ENCODE peak calls at places on chromosome 17, in seven cellular contexts. One of them, this sample, is unnamed.

GRCh38 chr17:7081341-7082062 is 1.5 kb upstream of the CLEC10A start:
- DNase-seq in right atrium auricular region: no peak
- DNase-seq in colonic mucosa: no peak
- DNase-seq in fibroblast of pulmonary artery: no peak
- DNase-seq in neural progenitor cell: no peak
- DNase-seq in lower leg skin: no peak
- DNase-seq in BJ: no peak
- DNase-seq in this sample: no peak

GRCh38 chr17:55312852-55313251 is 48.1 kb downstream of the HLF start:
- DNase-seq in right atrium auricular region: no peak
- DNase-seq in colonic mucosa: no peak
- DNase-seq in fibroblast of pulmonary artery: no peak
- DNase-seq in neural progenitor cell: no peak
- DNase-seq in lower leg skin: no peak
- DNase-seq in BJ: no peak
- DNase-seq in this sample: no peak

GRCh38 chr17:9780552-9780951 is 10.8 kb downstream of the DHRS7C start:
- DNase-seq in right atrium auricular region: no peak
- DNase-seq in colonic mucosa: no peak
- DNase-seq in fibroblast of pulmonary artery: no peak
- DNase-seq in neural progenitor cell: no peak
- DNase-seq in lower leg skin: no peak
- DNase-seq in BJ: no peak
- DNase-seq in this sample: no peak

GRCh38 chr17:50589112-50589712 is 28.7 kb downstream of the CACNA1G start:
- DNase-seq in right atrium auricular region: no peak
- DNase-seq in colonic mucosa: no peak
- DNase-seq in fibroblast of pulmonary artery: no peak
- DNase-seq in neural progenitor cell: no peak
- DNase-seq in lower leg skin: no peak
- DNase-seq in BJ: no peak
- DNase-seq in this sample: no peak

GRCh38 chr17:15947331-15947730 is 2.4 kb downstream of the ADORA2B start:
- DNase-seq in right atrium auricular region: no peak
- DNase-seq in colonic mucosa: peak
- DNase-seq in fibroblast of pulmonary artery: peak
- DNase-seq in neural progenitor cell: no peak
- DNase-seq in lower leg skin: no peak
- DNase-seq in BJ: no peak
- DNase-seq in this sample: no peak

GRCh38 chr17:70609566-70609965 is 440.2 kb downstream of the KCNJ2 start:
- DNase-seq in right atrium auricular region: no peak
- DNase-seq in colonic mucosa: no peak
- DNase-seq in fibroblast of pulmonary artery: no peak
- DNase-seq in neural progenitor cell: no peak
- DNase-seq in lower leg skin: no peak
- DNase-seq in BJ: no peak
- DNase-seq in this sample: no peak

GRCh38 chr17:8068736-8069586 is 18.6 kb downstream of the ALOX12B start:
- DNase-seq in right atrium auricular region: peak
- DNase-seq in colonic mucosa: peak
- DNase-seq in fibroblast of pulmonary artery: no peak
- DNase-seq in neural progenitor cell: no peak
- DNase-seq in lower leg skin: peak
- DNase-seq in BJ: no peak
- DNase-seq in this sample: no peak

GRCh38 chr17:63703556-63704258 is 3.8 kb upstream of the LIMD2 start:
- DNase-seq in right atrium auricular region: no peak
- DNase-seq in colonic mucosa: no peak
- DNase-seq in fibroblast of pulmonary artery: no peak
- DNase-seq in neural progenitor cell: no peak
- DNase-seq in lower leg skin: no peak
- DNase-seq in BJ: no peak
- DNase-seq in this sample: no peak

GRCh38 chr17:78364436-78365281 is 4.8 kb upstream of the SOCS3 start:
- DNase-seq in right atrium auricular region: no peak
- DNase-seq in colonic mucosa: no peak
- DNase-seq in fibroblast of pulmonary artery: no peak
- DNase-seq in neural progenitor cell: peak
- DNase-seq in lower leg skin: no peak
- DNase-seq in BJ: no peak
- DNase-seq in this sample: no peak

GRCh38 chr17:57552114-57552601 is 192.9 kb downstream of the CCDC182 start:
- DNase-seq in right atrium auricular region: no peak
- DNase-seq in colonic mucosa: no peak
- DNase-seq in fibroblast of pulmonary artery: peak
- DNase-seq in neural progenitor cell: peak
- DNase-seq in lower leg skin: no peak
- DNase-seq in BJ: no peak
- DNase-seq in this sample: no peak

GRCh38 chr17:81329927-81330883 is 35.1 kb upstream of the SLC38A10 start:
- DNase-seq in right atrium auricular region: no peak
- DNase-seq in colonic mucosa: peak
- DNase-seq in fibroblast of pulmonary artery: no peak
- DNase-seq in neural progenitor cell: peak
- DNase-seq in lower leg skin: no peak
- DNase-seq in BJ: no peak
- DNase-seq in this sample: no peak

GRCh38 chr17:68993112-68993511 is 37.9 kb upstream of the ABCA8 start:
- DNase-seq in right atrium auricular region: no peak
- DNase-seq in colonic mucosa: no peak
- DNase-seq in fibroblast of pulmonary artery: peak
- DNase-seq in neural progenitor cell: no peak
- DNase-seq in lower leg skin: no peak
- DNase-seq in BJ: no peak
- DNase-seq in this sample: no peak

GRCh38 chr17:15260376-15261062 is 4.6 kb downstream of the PMP22 start:
- DNase-seq in right atrium auricular region: peak
- DNase-seq in colonic mucosa: peak
- DNase-seq in fibroblast of pulmonary artery: peak
- DNase-seq in neural progenitor cell: peak
- DNase-seq in lower leg skin: peak
- DNase-seq in BJ: peak
- DNase-seq in this sample: no peak

GRCh38 chr17:81879121-81879520 is 8.0 kb upstream of the ARHGDIA start:
- DNase-seq in right atrium auricular region: no peak
- DNase-seq in colonic mucosa: no peak
- DNase-seq in fibroblast of pulmonary artery: no peak
- DNase-seq in neural progenitor cell: no peak
- DNase-seq in lower leg skin: no peak
- DNase-seq in BJ: no peak
- DNase-seq in this sample: no peak

GRCh38 chr17:32302860-32303649 is 37.4 kb downstream of the RHBDL3 start:
- DNase-seq in right atrium auricular region: no peak
- DNase-seq in colonic mucosa: no peak
- DNase-seq in fibroblast of pulmonary artery: no peak
- DNase-seq in neural progenitor cell: peak
- DNase-seq in lower leg skin: no peak
- DNase-seq in BJ: no peak
- DNase-seq in this sample: no peak

GRCh38 chr17:41678411-41678906 is 10.2 kb upstream of the EIF1 start:
- DNase-seq in right atrium auricular region: no peak
- DNase-seq in colonic mucosa: no peak
- DNase-seq in fibroblast of pulmonary artery: peak
- DNase-seq in neural progenitor cell: no peak
- DNase-seq in lower leg skin: no peak
- DNase-seq in BJ: no peak
- DNase-seq in this sample: no peak

DNA sequence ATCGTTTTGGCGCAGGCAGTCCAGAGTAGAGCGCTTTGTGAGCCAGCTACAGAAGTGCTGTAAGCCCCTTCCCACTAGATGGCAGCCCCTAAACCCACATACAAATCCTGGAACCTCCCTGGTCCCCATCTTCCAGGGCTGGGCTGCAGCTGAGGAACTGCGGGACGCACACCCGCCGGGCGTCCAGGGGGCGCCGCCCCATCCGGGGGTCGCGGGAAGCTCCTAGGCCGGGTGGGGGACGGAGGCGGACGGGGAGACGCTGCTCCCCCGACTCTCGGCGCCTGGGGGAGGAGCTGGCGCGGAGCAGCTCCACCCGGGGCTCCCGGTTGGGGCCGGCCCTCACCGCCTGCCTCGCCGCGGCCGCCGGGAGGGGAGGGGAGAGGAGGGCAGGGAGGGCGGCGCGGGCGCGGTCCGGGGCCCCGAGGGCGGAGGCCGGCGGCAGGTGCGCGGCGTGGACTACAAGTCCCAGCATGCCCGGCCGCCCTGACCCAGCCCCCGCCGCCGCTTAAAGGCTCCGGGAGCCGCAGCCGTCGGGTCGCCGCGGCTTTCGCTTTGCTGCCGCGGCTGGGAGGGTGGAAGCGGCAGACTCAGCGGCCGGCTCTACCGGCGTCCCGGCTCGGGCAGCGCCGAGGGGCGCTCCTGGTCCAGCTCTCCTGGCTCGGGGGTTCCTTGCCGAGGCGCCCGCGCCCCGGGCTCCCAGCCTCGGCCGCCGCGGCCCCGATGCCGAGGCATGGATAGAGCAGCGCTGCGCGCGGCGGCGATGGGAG is at the start of gene KSR1:
- DNase-seq in right atrium auricular region: peak
- DNase-seq in colonic mucosa: peak
- DNase-seq in fibroblast of pulmonary artery: peak
- DNase-seq in neural progenitor cell: peak
- DNase-seq in lower leg skin: peak
- DNase-seq in BJ: no peak
- DNase-seq in this sample: no peak
- TF ChIP-seq CTCF in right atrium auricular region: no peak
- TF ChIP-seq CTCF in colonic mucosa: no peak
- TF ChIP-seq CTCF in fibroblast of pulmonary artery: peak
- TF ChIP-seq CTCF in neural progenitor cell: peak
- TF ChIP-seq CTCF in lower leg skin: no peak
- TF ChIP-seq CTCF in BJ: peak
- TF ChIP-seq CTCF in this sample: peak

DNA sequence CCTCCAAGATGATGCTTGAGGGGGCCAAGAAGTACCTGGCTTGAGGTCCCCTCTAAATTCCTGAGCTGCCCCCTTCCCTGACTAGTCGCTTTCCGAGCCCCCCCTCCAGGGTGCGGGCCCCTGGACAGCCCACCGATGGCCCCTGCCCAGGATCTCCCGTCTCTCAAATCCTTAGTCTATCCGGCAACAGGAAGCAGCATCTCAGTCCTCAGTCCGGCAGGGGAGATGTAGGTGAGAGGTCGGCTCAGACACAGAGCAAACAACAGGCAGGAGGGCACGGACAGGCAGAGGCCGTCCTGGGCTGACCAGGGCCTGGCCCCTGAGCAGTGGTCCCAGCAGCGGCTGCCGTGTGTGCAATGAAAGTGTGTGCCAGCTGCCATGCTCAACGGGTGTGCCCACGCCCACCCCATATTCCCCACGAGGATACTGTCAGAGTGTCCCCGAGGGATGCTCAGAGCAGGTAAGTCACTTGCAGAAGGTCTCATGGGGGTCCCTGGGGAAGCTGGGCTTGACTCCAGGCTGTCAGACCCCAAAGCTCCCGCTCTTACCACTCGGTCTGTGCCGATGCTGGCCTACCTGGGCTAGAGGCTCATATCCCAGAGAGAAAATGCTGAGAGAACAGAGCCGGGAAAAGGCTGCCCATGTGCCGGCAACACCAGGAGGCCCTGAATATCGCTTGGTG is 7.2 kb downstream of the SLC43A2 start:
- DNase-seq in right atrium auricular region: no peak
- DNase-seq in colonic mucosa: no peak
- DNase-seq in fibroblast of pulmonary artery: no peak
- DNase-seq in neural progenitor cell: no peak
- DNase-seq in lower leg skin: no peak
- DNase-seq in BJ: no peak
- DNase-seq in this sample: no peak
- H3K4me3 ChIP-seq in right atrium auricular region: no peak
- H3K4me3 ChIP-seq in colonic mucosa: no peak
- H3K4me3 ChIP-seq in fibroblast of pulmonary artery: no peak
- H3K4me3 ChIP-seq in neural progenitor cell: no peak
- H3K4me3 ChIP-seq in lower leg skin: no peak
- H3K4me3 ChIP-seq in BJ: no peak
- H3K4me3 ChIP-seq in this sample: no peak

GRCh38 chr17:40350410-40351184 is 13.9 kb downstream of the GJD3 start:
- DNase-seq in right atrium auricular region: no peak
- DNase-seq in colonic mucosa: peak
- DNase-seq in fibroblast of pulmonary artery: peak
- DNase-seq in neural progenitor cell: peak
- DNase-seq in lower leg skin: no peak
- DNase-seq in BJ: no peak
- DNase-seq in this sample: no peak

GRCh38 chr17:40351185-40352043 is 13.1 kb downstream of the GJD3 start:
- DNase-seq in right atrium auricular region: no peak
- DNase-seq in colonic mucosa: peak
- DNase-seq in fibroblast of pulmonary artery: no peak
- DNase-seq in neural progenitor cell: peak
- DNase-seq in lower leg skin: no peak
- DNase-seq in BJ: no peak
- DNase-seq in this sample: no peak

GRCh38 chr17:40348136-40348504 is 16.4 kb downstream of the GJD3 start:
- DNase-seq in right atrium auricular region: no peak
- DNase-seq in colonic mucosa: peak
- DNase-seq in fibroblast of pulmonary artery: no peak
- DNase-seq in neural progenitor cell: no peak
- DNase-seq in lower leg skin: no peak
- DNase-seq in BJ: no peak
- DNase-seq in this sample: no peak

GRCh38 chr17:40348562-40349476 is 15.7 kb downstream of the GJD3 start:
- DNase-seq in right atrium auricular region: no peak
- DNase-seq in colonic mucosa: peak
- DNase-seq in fibroblast of pulmonary artery: no peak
- DNase-seq in neural progenitor cell: no peak
- DNase-seq in lower leg skin: no peak
- DNase-seq in BJ: no peak
- DNase-seq in this sample: no peak

GRCh38 chr17:40349477-40350409 is 14.8 kb downstream of the GJD3 start:
- DNase-seq in right atrium auricular region: peak
- DNase-seq in colonic mucosa: peak
- DNase-seq in fibroblast of pulmonary artery: peak
- DNase-seq in neural progenitor cell: no peak
- DNase-seq in lower leg skin: peak
- DNase-seq in BJ: no peak
- DNase-seq in this sample: no peak
- TF ChIP-seq CTCF in right atrium auricular region: no peak
- TF ChIP-seq CTCF in colonic mucosa: no peak
- TF ChIP-seq CTCF in fibroblast of pulmonary artery: no peak
- TF ChIP-seq CTCF in neural progenitor cell: no peak
- TF ChIP-seq CTCF in lower leg skin: no peak
- TF ChIP-seq CTCF in BJ: no peak
- TF ChIP-seq CTCF in this sample: no peak

DNA sequence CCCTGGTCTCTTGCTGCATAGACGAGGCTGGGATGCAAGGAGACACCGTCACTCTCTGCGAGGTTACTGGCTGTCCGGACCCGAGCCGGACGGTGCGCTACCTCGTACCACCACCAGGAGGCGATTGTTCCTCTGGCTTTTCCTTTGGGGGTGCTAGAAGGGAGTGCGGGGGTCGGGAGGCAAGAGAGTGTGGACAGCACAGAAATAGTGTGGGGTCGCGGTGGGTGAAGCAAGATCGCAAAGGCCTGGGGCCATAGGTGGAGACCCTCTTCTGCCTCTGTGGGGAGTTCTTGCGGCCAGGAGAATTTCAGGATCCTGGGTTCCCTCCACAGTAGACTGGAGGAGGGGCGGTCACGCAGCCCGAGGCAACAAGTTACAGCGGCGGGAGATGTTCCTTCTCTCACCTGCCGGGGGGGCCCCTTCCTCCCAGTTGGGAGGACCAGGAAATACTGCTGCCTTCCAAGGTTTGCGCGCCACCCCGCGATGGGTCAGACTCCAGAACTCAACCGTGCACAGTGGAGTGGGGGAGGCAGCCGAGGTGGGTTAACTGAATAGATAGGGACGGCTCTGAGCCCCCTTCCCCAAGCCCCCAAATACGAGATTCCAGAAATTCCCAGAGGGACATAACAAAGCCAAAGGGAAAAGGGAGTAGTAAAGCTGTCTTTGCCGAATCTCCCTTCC is 6.9 kb downstream of the PHOSPHO1 start:
- DNase-seq in right atrium auricular region: no peak
- DNase-seq in colonic mucosa: peak
- DNase-seq in fibroblast of pulmonary artery: peak
- DNase-seq in neural progenitor cell: peak
- DNase-seq in lower leg skin: peak
- DNase-seq in BJ: no peak
- DNase-seq in this sample: no peak
- H3K4me3 ChIP-seq in right atrium auricular region: no peak
- H3K4me3 ChIP-seq in colonic mucosa: peak
- H3K4me3 ChIP-seq in fibroblast of pulmonary artery: no peak
- H3K4me3 ChIP-seq in neural progenitor cell: peak
- H3K4me3 ChIP-seq in lower leg skin: no peak
- H3K4me3 ChIP-seq in BJ: no peak
- H3K4me3 ChIP-seq in this sample: no peak